ENCODE peak calls at places on chromosomes 3 and 15, in eight cellular contexts. D, V, H, E, F, Q, T and N are unnamed samples.

GRCh38 chr3:52636673-52637072 is 49.0 kb downstream of the PBRM1 start:
- DNase-seq in D (no peak), V (no peak), H (no peak), E (no peak), F (no peak), Q (no peak), T (no peak), N (no peak)

GRCh38 chr3:118986734-118987133 is 47.9 kb downstream of the IGSF11 start:
- DNase-seq in D (no peak), V (no peak), H (no peak), E (no peak), F (no peak), Q (no peak), T (no peak), N (no peak)

GRCh38 chr3:169771651-169772529 is 1.3 kb upstream of the MYNN start:
- DNase-seq in D (peak; percentile 87), V (peak; percentile 83), H (no peak), E (peak; percentile 19), F (peak; percentile 47), Q (peak; percentile 80), T (no peak), N (peak; percentile 41)

GRCh38 chr3:48428863-48429415 is 947 bp downstream of the PLXNB1 start:
- DNase-seq in D (no peak), V (peak; percentile 35), H (no peak), E (no peak), F (peak; percentile 63), Q (no peak), T (no peak), N (no peak)

GRCh38 chr3:145144361-145144760 is 1016.6 kb downstream of the PLOD2 start:
- DNase-seq in D (no peak), V (no peak), H (no peak), E (no peak), F (no peak), Q (no peak), T (no peak), N (no peak)

GRCh38 chr3:126259411-126260391 is 79.3 kb upstream of the ALDH1L1 start:
- DNase-seq in D (no peak), V (peak; percentile 64), H (no peak), E (no peak), F (peak; percentile 61), Q (no peak), T (no peak), N (no peak)

GRCh38 chr15:73596214-73596613 is 37.0 kb downstream of the NPTN start:
- DNase-seq in D (no peak), V (peak; percentile 11), H (no peak), E (no peak), F (no peak), Q (no peak), T (no peak), N (no peak)

GRCh38 chr3:130838898-130839572 is 54.8 kb upstream of the ATP2C1 start:
- DNase-seq in D (no peak), V (no peak), H (no peak), E (no peak), F (no peak), Q (no peak), T (no peak), N (no peak)

GRCh38 chr15:29548006-29548405 is 274.3 kb downstream of the TJP1 start:
- DNase-seq in D (no peak), V (no peak), H (no peak), E (no peak), F (no peak), Q (no peak), T (no peak), N (no peak)

GRCh38 chr3:131110087-131110486 is 83.4 kb downstream of the NEK11 start:
- DNase-seq in D (no peak), V (no peak), H (peak; percentile 83), E (no peak), F (no peak), Q (peak; percentile 51), T (no peak), N (no peak)

GRCh38 chr15:29103825-29104565 is 165.6 kb downstream of the NSMCE3 start:
- DNase-seq in D (peak; percentile 60), V (peak; percentile 71), H (peak; percentile 40), E (peak; percentile 29), F (peak; percentile 80), Q (peak; percentile 16), T (peak; percentile 20), N (peak; percentile 30)

GRCh38 chr15:65952425-65953053 is 83.2 kb downstream of the RAB11A start:
- DNase-seq in D (no peak), V (peak; percentile 67), H (no peak), E (no peak), F (peak; percentile 72), Q (no peak), T (no peak), N (no peak)

GRCh38 chr3:115042351-115042750 is 104.7 kb downstream of the ZBTB20 start:
- DNase-seq in D (no peak), V (no peak), H (no peak), E (no peak), F (no peak), Q (no peak), T (no peak), N (no peak)

GRCh38 chr3:119604878-119605277 is 7.2 kb downstream of the PLA1A start:
- DNase-seq in D (no peak), V (peak; percentile 23), H (peak; percentile 31), E (no peak), F (no peak), Q (peak; percentile 12), T (no peak), N (no peak)

GRCh38 chr3:154795582-154795981 is 284.5 kb upstream of the MME start:
- DNase-seq in D (no peak), V (no peak), H (peak; percentile 98), E (no peak), F (no peak), Q (peak; percentile 94), T (no peak), N (no peak)

GRCh38 chr3:165642761-165643432 is 194.3 kb downstream of the BCHE start:
- DNase-seq in D (no peak), V (peak; percentile 88), H (peak; percentile 98), E (no peak), F (no peak), Q (peak; percentile 99), T (no peak), N (no peak)

GRCh38 chr15:53974813-53975212 is 3.4 kb upstream of the UNC13C start:
- DNase-seq in D (no peak), V (no peak), H (no peak), E (no peak), F (no peak), Q (peak; percentile 8), T (no peak), N (no peak)

GRCh38 chr3:47113669-47114365 is 50.1 kb downstream of the SETD2 start:
- DNase-seq in D (no peak), V (no peak), H (peak; percentile 78), E (no peak), F (no peak), Q (peak; percentile 45), T (no peak), N (no peak)

GRCh38 chr15:98734472-98735284 is 86.3 kb downstream of the IGF1R start:
- DNase-seq in D (no peak), V (no peak), H (no peak), E (no peak), F (no peak), Q (peak; percentile 62), T (no peak), N (no peak)

GRCh38 chr3:23035927-23036640 is 167.0 kb upstream of the UBE2E2 start:
- DNase-seq in D (peak; percentile 45), V (no peak), H (no peak), E (no peak), F (no peak), Q (no peak), T (no peak), N (no peak)

GRCh38 chr15:79176151-79176550 is 85.6 kb upstream of the RASGRF1 start:
- DNase-seq in D (no peak), V (no peak), H (no peak), E (no peak), F (no peak), Q (no peak), T (no peak), N (no peak)

GRCh38 chr3:104715972-104716371 is 650.7 kb upstream of the ALCAM start:
- DNase-seq in D (no peak), V (no peak), H (no peak), E (no peak), F (no peak), Q (no peak), T (no peak), N (no peak)

GRCh38 chr15:33086500-33087141 is 107.9 kb downstream of the FMN1 start:
- DNase-seq in D (peak; percentile 70), V (peak; percentile 58), H (peak; percentile 41), E (no peak), F (no peak), Q (peak; percentile 47), T (no peak), N (no peak)

GRCh38 chr3:147409143-147410121 is at the start of gene ZIC1:
- DNase-seq in D (no peak), V (no peak), H (peak; percentile 52), E (no peak), F (peak; percentile 55), Q (no peak), T (no peak), N (no peak)